ENCODE peak calls at places on chromosomes 6 and 20, in eight cellular contexts. N is activated T-helper 9 cell treated with anti-CD3 and anti-CD28 coated beads, Interleukin-2, amount 50 U/mL, for 16 hours; C is smooth muscle cell of the brain vasculature; J is mucosa of gallbladder; B is stimulated activated CD4-positive, alpha-beta T cell treated with anti-CD3 and anti-CD28 coated beads, Interleukin-2, amount 100 ng/mL, for 48 hours; S is T-cell; Z is GM10248; Y is nephron progenitor cell. P is an unnamed sample.

GRCh38 chr6:38804368-38804767 is 89.3 kb downstream of the DNAH8 start:
- DNase-seq in N (no peak), C (no peak), J (no peak), B (no peak), S (no peak), Z (no peak), Y (no peak), P (no peak)

GRCh38 chr6:109521100-109521499 is 38.1 kb upstream of the ZBTB24 start:
- DNase-seq in N (no peak), C (no peak), J (no peak), B (no peak), S (no peak), Z (no peak), Y (no peak), P (no peak)

GRCh38 chr20:49888341-49889244 is 26.7 kb downstream of the SPATA2 start:
- DNase-seq in N (peak), C (peak), J (peak), B (peak), S (peak), Z (peak), Y (peak), P (peak)

GRCh38 chr6:163427498-163428254 is 13.2 kb downstream of the QKI start:
- DNase-seq in N (no peak), C (peak), J (no peak), B (no peak), S (no peak), Z (no peak), Y (no peak), P (no peak)

GRCh38 chr20:20593447-20594170 is 118.8 kb downstream of the RALGAPA2 start:
- DNase-seq in N (no peak), C (peak), J (no peak), B (peak), S (no peak), Z (peak), Y (peak), P (no peak)

GRCh38 chr6:152552616-152553209 is 84.4 kb downstream of the SYNE1 start:
- DNase-seq in N (no peak), C (peak), J (peak), B (peak), S (no peak), Z (peak), Y (peak), P (no peak)

GRCh38 chr6:10465633-10466499 is 51.0 kb upstream of the TFAP2A start:
- DNase-seq in N (no peak), C (no peak), J (peak), B (no peak), S (no peak), Z (peak), Y (peak), P (no peak)

GRCh38 chr6:28489366-28490190 is 26.0 kb downstream of the GPX6 start:
- DNase-seq in N (no peak), C (peak), J (peak), B (peak), S (peak), Z (peak), Y (peak), P (peak)

GRCh38 chr6:3323148-3323547 is 64.4 kb downstream of the PSMG4 start:
- DNase-seq in N (no peak), C (no peak), J (no peak), B (no peak), S (no peak), Z (no peak), Y (no peak), P (no peak)

GRCh38 chr6:167925011-167925410 is 72.5 kb upstream of the KIF25 start:
- DNase-seq in N (no peak), C (no peak), J (no peak), B (no peak), S (no peak), Z (no peak), Y (no peak), P (no peak)

GRCh38 chr6:37172991-37173572 is 3.1 kb downstream of the PIM1 start:
- DNase-seq in N (no peak), C (no peak), J (no peak), B (no peak), S (no peak), Z (no peak), Y (no peak), P (no peak)

GRCh38 chr6:135254471-135254870 is 73.4 kb downstream of the MYB start:
- DNase-seq in N (no peak), C (no peak), J (no peak), B (no peak), S (no peak), Z (no peak), Y (no peak), P (no peak)

GRCh38 chr20:25043499-25044260 is 14.3 kb downstream of the ACSS1 start:
- DNase-seq in N (no peak), C (no peak), J (no peak), B (no peak), S (no peak), Z (no peak), Y (no peak), P (no peak)

GRCh38 chr6:139325003-139325600 is 33.3 kb upstream of the TXLNB start:
- DNase-seq in N (no peak), C (no peak), J (no peak), B (no peak), S (no peak), Z (peak), Y (no peak), P (no peak)

GRCh38 chr6:106556368-106556960 is 72.8 kb downstream of the RTN4IP1 start:
- DNase-seq in N (no peak), C (no peak), J (no peak), B (no peak), S (no peak), Z (no peak), Y (no peak), P (no peak)

GRCh38 chr20:61968036-61968810 is 97.5 kb downstream of the TAF4 start:
- DNase-seq in N (no peak), C (no peak), J (no peak), B (no peak), S (no peak), Z (no peak), Y (no peak), P (no peak)